ENCODE peak calls at places on chromosomes 1 and 21, in four cellular contexts. B is neural progenitor cell, Z is AG10803, U is GM23248. K is an unnamed sample.

GRCh38 chr1:184467295-184467694 is 80.5 kb downstream of the C1orf21 start:
- DNase-seq in U (no peak), B (no peak), Z (no peak), K (no peak)

GRCh38 chr1:101237229-101237837 is 514 bp downstream of the S1PR1 start:
- DNase-seq in Z (peak; percentile 92), U (peak; percentile 89), B (peak; percentile 34), K (peak; percentile 61)

GRCh38 chr1:23984417-23985186 is 4.5 kb upstream of the SRSF10 start:
- DNase-seq in Z (peak; percentile 65), B (no peak), U (peak; percentile 73), K (peak; percentile 70)

GRCh38 chr1:246782120-246782900 is 58.1 kb downstream of the SCCPDH start:
- DNase-seq in U (peak; percentile 83), B (no peak), Z (peak; percentile 91), K (peak; percentile 66)

GRCh38 chr1:38577937-38578443 is 281.6 kb downstream of the RRAGC start:
- DNase-seq in B (no peak), U (no peak), Z (no peak), K (no peak)

GRCh38 chr21:30676737-30677136 is 34.1 kb downstream of the KRTAP20-3 start:
- DNase-seq in Z (no peak), U (no peak), B (no peak), K (no peak)

GRCh38 chr1:30618335-30618747 is 105.0 kb downstream of the MATN1 start:
- DNase-seq in U (peak; percentile 56), Z (peak; percentile 9), B (no peak), K (no peak)

GRCh38 chr1:78254517-78254916 is 208.8 kb downstream of the GIPC2 start:
- DNase-seq in Z (peak; percentile 82), B (no peak), U (peak; percentile 79), K (peak; percentile 82)

GRCh38 chr1:58573705-58574591 is 3.1 kb downstream of the TACSTD2 start:
- DNase-seq in B (no peak), Z (no peak), U (no peak), K (no peak)

GRCh38 chr1:201562659-201563405 is 23.9 kb downstream of the NAV1 start:
- DNase-seq in B (no peak), Z (peak; percentile 92), U (peak; percentile 95), K (peak; percentile 93)

GRCh38 chr1:231940116-231940515 is 313.5 kb downstream of the DISC1 start:
- DNase-seq in B (no peak), U (no peak), Z (no peak), K (no peak)

GRCh38 chr1:66725885-66726665 is 26.2 kb upstream of the DYNLT5 start:
- DNase-seq in Z (peak; percentile 82), B (peak; percentile 87), U (peak; percentile 76), K (peak; percentile 60)

GRCh38 chr1:47906466-47907191 is 90.6 kb downstream of the TRABD2B start:
- DNase-seq in B (no peak), U (no peak), Z (no peak), K (peak; percentile 9)

GRCh38 chr1:116911166-116911553 is 1.4 kb downstream of the PTGFRN start:
- DNase-seq in Z (no peak), U (no peak), B (peak; percentile 26), K (no peak)

GRCh38 chr1:209202826-209203439 is 380.6 kb upstream of the CAMK1G start:
- DNase-seq in Z (peak; percentile 67), B (peak; percentile 66), U (peak; percentile 60), K (peak; percentile 23)

GRCh38 chr1:47196622-47197021 is 6.8 kb upstream of the PDZK1IP1 start:
- DNase-seq in U (no peak), B (no peak), Z (no peak), K (no peak)

GRCh38 chr1:157107702-157108101 is 8.1 kb upstream of the ETV3L start:
- DNase-seq in B (no peak), Z (no peak), U (no peak), K (no peak)

GRCh38 chr1:167057297-167057688 is 32.9 kb downstream of the GPA33 start:
- DNase-seq in Z (peak; percentile 19), B (peak; percentile 82), U (peak; percentile 29), K (peak; percentile 11)

GRCh38 chr1:207893737-207894582 is 17.0 kb downstream of the CD34 start:
- DNase-seq in U (no peak), B (no peak), Z (peak; percentile 29), K (no peak)

GRCh38 chr1:95117207-95118018 is at the start of gene TLCD4:
- DNase-seq in U (peak; percentile 60), Z (peak; percentile 13), B (peak; percentile 89), K (peak; percentile 66)

GRCh38 chr1:99965646-99966375 is 4.0 kb upstream of the SLC35A3 start:
- DNase-seq in U (no peak), B (no peak), Z (no peak), K (no peak)

GRCh38 chr1:205261946-205262668 is 34.4 kb downstream of the TMCC2 start:
- DNase-seq in Z (peak; percentile 45), U (peak; percentile 61), B (no peak), K (peak; percentile 39)

GRCh38 chr1:114758251-114758832 is 558 bp upstream of the CSDE1 start:
- DNase-seq in B (no peak), U (peak; percentile 48), Z (no peak), K (no peak)

GRCh38 chr1:15439325-15439724 is 1.1 kb downstream of the CTRC start:
- DNase-seq in B (no peak), U (no peak), Z (no peak), K (no peak)
- H3K4me3 ChIP-seq in B (no peak overlapping the region), U (no peak overlapping the region), Z (no peak overlapping the region), K (no peak overlapping the region)

GRCh38 chr21:32410916-32411315 is 1.6 kb upstream of the EVA1C start:
- DNase-seq in U (no peak), Z (no peak), B (no peak), K (no peak)

GRCh38 chr21:32411366-32412161 is 942 bp upstream of the EVA1C start:
- DNase-seq in B (peak; percentile 55), Z (peak; percentile 64), U (peak; percentile 87), K (peak; percentile 68)

GRCh38 chr21:32413697-32414578 is 1.4 kb downstream of the EVA1C start:
- DNase-seq in Z (no peak), B (no peak), U (peak; percentile 37), K (peak; percentile 29)

GRCh38 chr21:32412998-32413504 is 545 bp downstream of the EVA1C start:
- DNase-seq in B (no peak), U (no peak), Z (no peak), K (no peak)

DNA sequence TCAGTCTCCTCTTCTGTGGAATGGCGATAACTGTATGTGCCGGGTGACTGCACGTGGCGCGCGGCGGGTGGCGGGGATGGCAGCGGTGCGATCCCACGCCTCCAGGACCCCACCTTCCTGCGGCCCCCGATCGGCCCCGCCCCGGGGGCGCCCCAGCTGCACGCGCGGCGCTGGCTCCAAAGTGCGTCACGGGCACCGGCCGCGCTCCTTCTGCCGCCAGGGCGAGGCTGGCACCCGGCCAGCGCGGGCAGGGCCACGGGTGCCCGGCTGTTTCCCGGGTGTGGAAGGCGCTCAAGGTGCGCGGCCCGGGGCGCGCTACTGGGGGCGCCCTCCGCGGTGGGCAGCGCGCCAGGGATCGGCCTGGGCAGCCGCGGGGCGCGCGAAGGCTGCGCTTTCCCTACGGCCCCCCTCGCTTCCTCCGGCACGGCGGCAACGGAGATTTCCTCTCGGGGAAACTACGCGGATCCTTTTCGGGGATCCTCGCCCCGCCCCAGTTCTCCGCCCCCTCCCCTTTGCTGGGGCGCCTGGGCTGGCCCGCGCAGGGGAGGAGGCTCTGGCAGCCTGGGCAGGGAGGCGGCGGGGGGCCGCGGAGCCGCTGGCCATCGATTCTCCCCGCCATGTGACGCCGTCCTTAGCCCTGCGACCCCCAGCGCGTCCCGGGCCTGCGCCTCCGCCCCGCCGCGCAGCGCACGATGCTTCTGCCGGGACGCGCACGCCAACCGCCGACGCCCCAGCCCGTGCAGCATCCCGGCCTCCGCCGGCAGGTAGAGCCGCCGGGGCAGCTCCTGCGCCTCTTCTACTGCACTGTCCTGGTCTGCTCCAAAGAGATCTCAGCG is at the start of gene EVA1C:
- DNase-seq in U (peak; percentile 72), B (peak; percentile 63), Z (no peak), K (peak; percentile 82)
- H3K4me3 ChIP-seq in U (peak within 1 kb of the TSS; percentile 79), B (peak within 1 kb of the TSS; percentile 56), Z (peak within 1 kb of the TSS; percentile 71), K (peak within 1 kb of the TSS; percentile 73)

DNA sequence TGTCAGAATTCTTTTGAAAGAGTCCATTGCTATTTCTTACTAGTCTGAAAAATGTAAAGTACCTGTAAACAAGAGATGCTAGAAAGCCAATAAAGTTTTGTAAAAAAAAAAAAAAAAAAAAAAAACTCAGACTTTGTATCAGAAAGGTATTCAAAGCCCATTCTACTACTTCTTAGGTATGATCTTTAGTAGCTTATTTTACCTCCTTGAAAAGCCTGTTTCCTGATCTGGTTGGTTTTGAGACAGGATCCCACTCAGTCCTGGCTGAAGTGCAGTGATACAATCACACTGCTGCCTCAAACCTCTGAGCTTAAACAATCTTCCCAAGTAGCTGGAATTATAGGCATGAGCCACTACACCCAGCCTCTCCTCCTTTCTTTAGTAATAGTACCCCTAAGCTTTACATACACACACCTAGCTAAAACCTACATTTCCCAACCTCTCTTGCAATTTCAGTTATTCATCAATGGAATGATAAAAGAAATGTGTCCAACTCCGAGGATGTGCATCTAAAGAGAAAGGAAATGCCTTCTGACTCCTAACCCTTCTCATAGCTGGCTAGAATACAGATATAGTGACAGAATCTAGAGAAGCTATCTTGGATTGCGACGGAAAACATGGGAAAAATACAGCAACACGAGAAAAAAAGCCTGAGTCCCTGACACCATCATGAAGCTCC is 30.6 kb downstream of the EPS15 start:
- DNase-seq in Z (peak; percentile 5), B (no peak), U (no peak), K (no peak)
- H3K4me3 ChIP-seq in Z (no peak overlapping the region), B (no peak overlapping the region), U (no peak overlapping the region), K (no peak overlapping the region)

GRCh38 chr1:17118706-17119075 is 560 bp downstream of the PADI2 start:
- DNase-seq in B (peak; percentile 46), Z (no peak), U (peak; percentile 14), K (no peak)

GRCh38 chr1:17120483-17120882 is 1.2 kb upstream of the PADI2 start:
- DNase-seq in B (no peak), Z (no peak), U (no peak), K (no peak)

GRCh38 chr1:17118268-17118667 is 983 bp downstream of the PADI2 start:
- DNase-seq in B (no peak), Z (no peak), U (no peak), K (no peak)

GRCh38 chr1:17119744-17120482 is 662 bp upstream of the PADI2 start:
- DNase-seq in U (no peak), Z (no peak), B (peak; percentile 39), K (no peak)

GRCh38 chr1:17119076-17119743 is at the start of gene PADI2:
- DNase-seq in U (peak; percentile 75), B (peak; percentile 89), Z (peak; percentile 13), K (peak; percentile 79)
- H3K4me3 ChIP-seq in U (peak within 1 kb of the TSS; percentile 52), B (peak within 1 kb of the TSS; percentile 55), Z (peak within 1 kb of the TSS; percentile 22), K (peak within 1 kb of the TSS; percentile 30)